ENCODE peak calls at places on chromosome 15, in six cellular contexts. U is right cardiac atrium; X is AG10803; G is GM20000; B is Calu3; J is CD8-positive, alpha-beta T cell. V is an unnamed sample.

GRCh38 chr15:67080900-67081431 is 15.6 kb downstream of the SMAD3 start:
- DNase-seq in U (peak; percentile 64), X (peak; percentile 98), G (peak; percentile 70), B (no peak), J (no peak), V (peak; percentile 90)

GRCh38 chr15:85763157-85763556 is 31.6 kb downstream of the KLHL25 start:
- DNase-seq in U (peak; percentile 82), X (no peak), G (no peak), B (no peak), J (no peak), V (no peak)

GRCh38 chr15:80852676-80853075 is 73.5 kb downstream of the CEMIP start:
- DNase-seq in U (no peak), X (no peak), G (no peak), B (no peak), J (no peak), V (no peak)

GRCh38 chr15:75452968-75453702 is 1.6 kb upstream of the SIN3A start:
- DNase-seq in U (peak; percentile 79), X (peak; percentile 17), G (no peak), B (peak; percentile 59), J (peak; percentile 61), V (peak; percentile 62)

GRCh38 chr15:99326235-99326634 is 75.0 kb downstream of the LRRC28 start:
- DNase-seq in U (no peak), X (no peak), G (no peak), B (no peak), J (no peak), V (no peak)

GRCh38 chr15:74614744-74615312 is 808 bp upstream of the CLK3 start:
- DNase-seq in U (peak; percentile 97), X (peak; percentile 80), G (peak; percentile 98), B (peak; percentile 85), J (peak; percentile 94), V (peak; percentile 98)

GRCh38 chr15:63970723-63971426 is 75.4 kb downstream of the DAPK2 start:
- DNase-seq in U (no peak), X (peak; percentile 30), G (peak; percentile 76), B (no peak), J (no peak), V (no peak)

GRCh38 chr15:63181658-63182057 is 7.7 kb upstream of the RAB8B start:
- DNase-seq in U (no peak), X (no peak), G (no peak), B (no peak), J (no peak), V (no peak)

GRCh38 chr15:34336947-34337556 is 529 bp downstream of the SLC12A6 start:
- DNase-seq in U (peak; percentile 52), X (no peak), G (no peak), B (no peak), J (no peak), V (no peak)

GRCh38 chr15:45157974-45158373 is 28.2 kb downstream of the DUOX1 start:
- DNase-seq in U (peak; percentile 55), X (peak; percentile 85), G (no peak), B (no peak), J (no peak), V (no peak)

GRCh38 chr15:37017031-37017625 is 83.2 kb downstream of the MEIS2 start:
- DNase-seq in U (no peak), X (no peak), G (no peak), B (no peak), J (no peak), V (no peak)

V was measured in B cell.